ENCODE peak calls at places on chromosomes 5 and 9, in four cellular contexts. One of them, this sample, is unnamed.
A peak's percentile ranks its signal among the peaks of the same experiment; 100 is the strongest.

GRCh38 chr5:167721926-167722440 is 569.5 kb upstream of the WWC1 start:
- DNase-seq in HCT116: no peak
- DNase-seq in GM12878: no peak
- DNase-seq in K562: no peak
- DNase-seq in this sample: no peak

GRCh38 chr5:68395844-68396523 is 180.4 kb downstream of the PIK3R1 start:
- DNase-seq in HCT116: no peak
- DNase-seq in K562: no peak
- DNase-seq in GM12878: no peak
- DNase-seq in this sample: no peak

GRCh38 chr9:34653610-34654072 is 1.7 kb downstream of the IL11RA start:
- DNase-seq in K562: peak; percentile 51
- DNase-seq in GM12878: no peak
- DNase-seq in HCT116: no peak
- DNase-seq in this sample: no peak

GRCh38 chr9:132946624-132947295 is 2.3 kb upstream of the TSC1 start:
- DNase-seq in K562: no peak
- DNase-seq in GM12878: no peak
- DNase-seq in HCT116: no peak
- DNase-seq in this sample: no peak

GRCh38 chr5:82023530-82024095 is 51.8 kb downstream of the ATG10 start:
- DNase-seq in K562: no peak
- DNase-seq in HCT116: no peak
- DNase-seq in GM12878: no peak
- DNase-seq in this sample: no peak

GRCh38 chr9:111965566-111966019 is 69.0 kb downstream of the UGCG start:
- DNase-seq in HCT116: peak; percentile 83
- DNase-seq in K562: no peak
- DNase-seq in GM12878: peak; percentile 90
- DNase-seq in this sample: no peak

GRCh38 chr9:131642496-131643083 is 97.3 kb downstream of the PRRT1B start:
- DNase-seq in HCT116: no peak
- DNase-seq in GM12878: no peak
- DNase-seq in K562: no peak
- DNase-seq in this sample: no peak

GRCh38 chr5:83265318-83265717 is 188.0 kb downstream of the XRCC4 start:
- DNase-seq in GM12878: no peak
- DNase-seq in HCT116: no peak
- DNase-seq in K562: no peak
- DNase-seq in this sample: no peak

GRCh38 chr5:142313693-142314092 is 11.1 kb downstream of the SPRY4 start:
- DNase-seq in HCT116: no peak
- DNase-seq in GM12878: no peak
- DNase-seq in K562: no peak
- DNase-seq in this sample: no peak

GRCh38 chr5:125914471-125914870 is 508.7 kb upstream of the GRAMD2B start:
- DNase-seq in GM12878: no peak
- DNase-seq in HCT116: no peak
- DNase-seq in K562: no peak
- DNase-seq in this sample: no peak

GRCh38 chr9:5493597-5494511 is 16.5 kb upstream of the PDCD1LG2 start:
- DNase-seq in GM12878: peak; percentile 96
- DNase-seq in K562: peak; percentile 43
- DNase-seq in HCT116: no peak
- DNase-seq in this sample: no peak

GRCh38 chr5:144468542-144468941 is 297.9 kb downstream of the KCTD16 start:
- DNase-seq in HCT116: no peak
- DNase-seq in K562: no peak
- DNase-seq in GM12878: no peak
- DNase-seq in this sample: no peak

GRCh38 chr5:132489051-132489770 is 1.4 kb downstream of the IRF1 start:
- DNase-seq in GM12878: no peak
- DNase-seq in HCT116: no peak
- DNase-seq in K562: peak; percentile 21
- DNase-seq in this sample: no peak

GRCh38 chr9:96021616-96022444 is 146.3 kb downstream of the ERCC6L2 start:
- DNase-seq in K562: no peak
- DNase-seq in HCT116: no peak
- DNase-seq in GM12878: no peak
- DNase-seq in this sample: peak; percentile 61

GRCh38 chr5:125409496-125410351 is 663.3 kb upstream of the ZNF608 start:
- DNase-seq in HCT116: no peak
- DNase-seq in K562: no peak
- DNase-seq in GM12878: no peak
- DNase-seq in this sample: no peak

GRCh38 chr9:110543631-110544051 is 35.9 kb downstream of the SVEP1 start:
- DNase-seq in K562: no peak
- DNase-seq in GM12878: no peak
- DNase-seq in HCT116: no peak
- DNase-seq in this sample: no peak

GRCh38 chr9:17793713-17794622 is 215.1 kb downstream of the SH3GL2 start:
- DNase-seq in HCT116: peak; percentile 6
- DNase-seq in K562: no peak
- DNase-seq in GM12878: no peak
- DNase-seq in this sample: no peak

GRCh38 chr5:172765766-172766286 is 5.2 kb downstream of the DUSP1 start:
- DNase-seq in K562: no peak
- DNase-seq in HCT116: no peak
- DNase-seq in GM12878: no peak
- DNase-seq in this sample: no peak

GRCh38 chr9:27771803-27772545 is 198.7 kb upstream of the C9orf72 start:
- DNase-seq in GM12878: no peak
- DNase-seq in K562: no peak
- DNase-seq in HCT116: no peak
- DNase-seq in this sample: no peak

GRCh38 chr5:127871448-127872153 is 168.4 kb downstream of the CCDC192 start:
- DNase-seq in K562: no peak
- DNase-seq in HCT116: no peak
- DNase-seq in GM12878: no peak
- DNase-seq in this sample: no peak

GRCh38 chr5:149486726-149487635 is 64.3 kb downstream of the CSNK1A1 start:
- DNase-seq in K562: no peak
- DNase-seq in GM12878: no peak
- DNase-seq in HCT116: no peak
- DNase-seq in this sample: no peak

GRCh38 chr9:76730795-76731194 is 33.4 kb upstream of the PCA3 start:
- DNase-seq in GM12878: no peak
- DNase-seq in HCT116: no peak
- DNase-seq in K562: no peak
- DNase-seq in this sample: no peak

DNA sequence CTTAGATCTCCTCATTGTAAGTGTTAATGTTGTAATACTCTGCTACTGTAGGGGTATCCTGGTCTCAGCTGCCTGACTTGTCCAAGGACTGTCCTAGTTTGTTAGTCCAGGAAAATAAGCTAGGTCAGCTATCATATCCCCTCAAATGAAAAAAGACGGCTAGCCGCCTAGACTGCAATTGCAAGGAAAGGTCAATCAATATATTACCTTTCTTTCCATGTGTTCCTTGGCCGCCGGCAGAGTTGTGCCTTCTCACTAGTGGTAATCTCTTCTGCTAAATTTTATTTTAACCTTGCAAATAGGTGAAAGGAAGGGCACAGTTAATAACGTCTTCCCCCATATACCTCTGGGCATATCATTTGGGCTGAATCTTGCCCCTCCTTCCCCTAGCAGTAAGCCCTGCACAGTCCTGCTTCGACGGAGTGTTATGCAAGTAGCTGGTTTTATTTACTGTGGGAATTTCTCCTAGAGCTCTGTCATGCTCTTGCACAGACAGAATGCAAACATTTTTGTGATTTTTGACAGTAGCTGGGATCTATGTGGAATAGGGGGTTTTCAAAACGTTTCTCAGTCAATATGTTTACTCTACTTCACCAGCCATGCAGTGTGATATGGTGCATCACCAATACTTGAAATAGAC is 288.5 kb downstream of the MAST4 start:
- DNase-seq in GM12878: no peak
- DNase-seq in K562: no peak
- DNase-seq in HCT116: no peak
- DNase-seq in this sample: no peak
- H3K4me1 ChIP-seq in GM12878: no peaks in the 10 kb centered on the region
- H3K4me1 ChIP-seq in K562: no peaks in the 10 kb centered on the region
- H3K4me1 ChIP-seq in HCT116: no peaks in the 10 kb centered on the region
- H3K4me1 ChIP-seq in this sample: no peaks in the 10 kb centered on the region

DNA sequence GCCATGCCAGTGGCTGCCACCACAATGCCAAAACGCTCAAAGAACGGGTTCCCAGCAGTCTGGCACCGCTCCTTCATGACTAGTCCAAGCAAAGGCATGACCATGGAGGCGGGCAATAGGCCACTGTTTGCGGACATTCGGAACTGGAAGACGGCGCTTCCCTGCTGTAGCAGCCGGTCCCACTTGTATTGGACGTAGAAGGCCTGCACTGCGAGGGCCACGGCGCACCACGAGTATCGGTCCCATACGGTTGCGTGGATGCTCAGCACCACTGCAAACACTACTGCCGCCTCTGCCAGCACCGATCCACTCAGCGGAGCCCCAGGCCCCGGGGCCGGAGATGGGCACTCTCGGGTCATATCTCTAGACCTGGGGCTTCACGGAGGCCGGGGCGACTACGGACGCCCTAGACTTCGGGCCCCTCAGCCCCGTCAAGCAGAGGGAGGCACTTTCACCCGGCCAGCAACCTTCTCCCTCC is 419 bp downstream of the DOLK start:
- DNase-seq in HCT116: no peak
- DNase-seq in GM12878: no peak
- DNase-seq in K562: no peak
- DNase-seq in this sample: no peak
- TF ChIP-seq EGR1 in HCT116: no peak
- TF ChIP-seq EGR1 in GM12878: no peak
- TF ChIP-seq EGR1 in K562: no peak
- TF ChIP-seq EGR1 in this sample: no peak

GRCh38 chr9:93458702-93459101 is 5.3 kb upstream of the FAM120AOS start:
- DNase-seq in HCT116: no peak
- DNase-seq in K562: no peak
- DNase-seq in GM12878: no peak
- DNase-seq in this sample: no peak

GRCh38 chr9:93461414-93461743 is 8.0 kb upstream of the FAM120AOS start:
- DNase-seq in GM12878: no peak
- DNase-seq in K562: no peak
- DNase-seq in HCT116: no peak
- DNase-seq in this sample: no peak

GRCh38 chr9:93460689-93461413 is 7.5 kb upstream of the FAM120AOS start:
- DNase-seq in HCT116: no peak
- DNase-seq in K562: no peak
- DNase-seq in GM12878: no peak
- DNase-seq in this sample: no peak

GRCh38 chr9:93461810-93462209 is 8.4 kb upstream of the FAM120AOS start:
- DNase-seq in K562: no peak
- DNase-seq in HCT116: no peak
- DNase-seq in GM12878: no peak
- DNase-seq in this sample: no peak

DNA sequence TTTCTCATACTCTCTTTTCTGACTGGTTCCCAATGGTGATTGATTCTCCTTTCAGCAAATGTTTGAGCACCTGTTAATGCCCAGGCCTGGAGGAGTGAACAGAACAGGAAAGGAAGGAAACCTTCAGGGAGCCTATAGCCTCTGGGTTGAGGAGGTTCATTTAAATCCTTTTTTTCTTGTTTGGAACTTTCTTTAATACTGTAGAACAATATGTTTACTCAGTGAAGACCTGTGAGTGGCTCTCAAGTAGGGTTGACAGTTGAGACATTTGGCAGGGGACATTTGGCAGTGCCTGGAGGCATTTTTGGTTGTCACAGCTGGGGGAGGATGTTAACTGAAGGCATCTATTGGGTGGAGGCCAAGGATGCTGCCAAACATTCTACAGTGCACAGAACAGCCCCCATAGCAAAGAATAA is 6.1 kb upstream of the FAM120AOS start:
- DNase-seq in GM12878: no peak
- DNase-seq in K562: no peak
- DNase-seq in HCT116: no peak
- DNase-seq in this sample: no peak
- TF ChIP-seq RAD21 in GM12878: no peak
- TF ChIP-seq RAD21 in K562: no peak
- TF ChIP-seq RAD21 in HCT116: no peak
- TF ChIP-seq RAD21 in this sample: no peak

GRCh38 chr9:1050125-1050895 is at the start of gene DMRT2:
- DNase-seq in K562: peak; percentile 35
- DNase-seq in HCT116: peak; percentile 0
- DNase-seq in GM12878: no peak
- DNase-seq in this sample: peak; percentile 92

GRCh38 chr9:1046639-1047604 is 3.2 kb upstream of the DMRT2 start:
- DNase-seq in GM12878: no peak
- DNase-seq in HCT116: no peak
- DNase-seq in K562: no peak
- DNase-seq in this sample: peak; percentile 61

GRCh38 chr9:1049641-1050040 is 516 bp upstream of the DMRT2 start:
- DNase-seq in GM12878: no peak
- DNase-seq in HCT116: no peak
- DNase-seq in K562: no peak
- DNase-seq in this sample: no peak

GRCh38 chr9:1048853-1049252 is 1.3 kb upstream of the DMRT2 start:
- DNase-seq in HCT116: no peak
- DNase-seq in K562: no peak
- DNase-seq in GM12878: no peak
- DNase-seq in this sample: no peak

DNA sequence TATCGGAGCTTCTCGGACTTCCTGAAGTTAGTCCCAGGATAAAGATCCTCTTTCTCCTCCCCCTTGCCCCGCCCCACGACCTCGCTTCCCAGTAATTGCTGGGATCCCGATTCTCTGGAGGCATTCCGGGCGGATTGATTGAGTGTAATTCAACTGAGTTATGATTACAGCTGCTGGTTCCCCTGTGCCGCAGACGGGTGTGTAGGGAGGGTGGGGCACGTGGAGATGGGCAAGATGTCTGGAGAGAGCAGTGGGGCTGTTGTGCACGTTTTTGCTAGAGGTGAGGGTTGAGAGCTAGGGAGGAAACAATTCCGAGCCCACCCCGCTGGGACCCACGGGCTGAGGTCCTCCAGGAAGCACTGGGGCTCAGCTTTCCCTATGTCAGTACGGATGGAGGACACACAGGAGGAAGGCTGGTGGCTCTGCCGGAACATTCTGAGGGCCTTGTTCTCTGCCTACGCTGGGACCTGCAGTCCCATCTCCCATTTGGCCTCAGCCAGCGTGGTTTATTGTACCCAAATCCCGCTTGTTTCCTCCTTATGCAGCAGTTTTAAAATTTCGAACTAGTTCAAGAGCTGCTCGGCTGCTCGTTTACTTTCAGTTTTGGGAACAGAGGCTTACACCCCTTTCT is 2.4 kb upstream of the DMRT2 start:
- DNase-seq in GM12878: no peak
- DNase-seq in K562: no peak
- DNase-seq in HCT116: no peak
- DNase-seq in this sample: no peak
- H3K4me1 ChIP-seq in GM12878: no peaks in the 10 kb centered on the region
- H3K4me1 ChIP-seq in K562: no peaks in the 10 kb centered on the region
- H3K4me1 ChIP-seq in HCT116: no peaks in the 10 kb centered on the region
- H3K4me1 ChIP-seq in this sample: peaks cover 4% of the 10 kb centered on the region